ENCODE peak calls at places on chromosomes 1 and 21, in seven cellular contexts. One of them, this sample, is unnamed.
A peak's percentile ranks its signal among the peaks of the same experiment; 100 is the strongest.

GRCh38 chr1:176566004-176566975 is 103.3 kb downstream of the PAPPA2 start:
- DNase-seq in GM12878: no peak
- DNase-seq in GM23338: no peak
- DNase-seq in fibroblast of lung: peak; percentile 48
- DNase-seq in IMR-90: no peak
- DNase-seq in mammary epithelial cell: no peak
- DNase-seq in OCI-LY7: no peak
- DNase-seq in this sample: no peak

GRCh38 chr1:48617227-48617626 is 145.2 kb upstream of the SPATA6 start:
- DNase-seq in IMR-90: no peak
- DNase-seq in OCI-LY7: no peak
- DNase-seq in fibroblast of lung: peak; percentile 11
- DNase-seq in GM23338: no peak
- DNase-seq in mammary epithelial cell: peak; percentile 53
- DNase-seq in GM12878: no peak
- DNase-seq in this sample: no peak

GRCh38 chr1:214670098-214670497 is 67.1 kb downstream of the CENPF start:
- DNase-seq in fibroblast of lung: peak; percentile 79
- DNase-seq in GM23338: no peak
- DNase-seq in OCI-LY7: no peak
- DNase-seq in mammary epithelial cell: no peak
- DNase-seq in GM12878: no peak
- DNase-seq in IMR-90: peak; percentile 65
- DNase-seq in this sample: no peak

GRCh38 chr1:246769306-246769705 is 45.1 kb downstream of the SCCPDH start:
- DNase-seq in GM12878: no peak
- DNase-seq in GM23338: no peak
- DNase-seq in IMR-90: peak; percentile 97
- DNase-seq in fibroblast of lung: peak; percentile 99
- DNase-seq in mammary epithelial cell: peak; percentile 66
- DNase-seq in OCI-LY7: no peak
- DNase-seq in this sample: peak; percentile 72

GRCh38 chr1:150309758-150310495 is 11.4 kb upstream of the PRPF3 start:
- DNase-seq in GM23338: no peak
- DNase-seq in fibroblast of lung: peak; percentile 43
- DNase-seq in IMR-90: no peak
- DNase-seq in OCI-LY7: no peak
- DNase-seq in GM12878: no peak
- DNase-seq in mammary epithelial cell: no peak
- DNase-seq in this sample: no peak

GRCh38 chr21:32308696-32309095 is 10.0 kb downstream of the MRAP start:
- DNase-seq in OCI-LY7: no peak
- DNase-seq in fibroblast of lung: no peak
- DNase-seq in IMR-90: no peak
- DNase-seq in GM12878: no peak
- DNase-seq in mammary epithelial cell: no peak
- DNase-seq in GM23338: no peak
- DNase-seq in this sample: no peak

GRCh38 chr1:93662481-93663190 is 19.0 kb downstream of the BCAR3 start:
- DNase-seq in IMR-90: peak; percentile 38
- DNase-seq in GM23338: no peak
- DNase-seq in OCI-LY7: no peak
- DNase-seq in fibroblast of lung: no peak
- DNase-seq in GM12878: no peak
- DNase-seq in mammary epithelial cell: no peak
- DNase-seq in this sample: no peak

GRCh38 chr1:150995896-150996295 is 10.8 kb downstream of the MINDY1 start:
- DNase-seq in mammary epithelial cell: no peak
- DNase-seq in GM23338: peak; percentile 66
- DNase-seq in fibroblast of lung: peak; percentile 49
- DNase-seq in GM12878: no peak
- DNase-seq in OCI-LY7: no peak
- DNase-seq in IMR-90: no peak
- DNase-seq in this sample: no peak

GRCh38 chr1:52905376-52905698 is 16.2 kb downstream of the ECHDC2 start:
- DNase-seq in GM12878: no peak
- DNase-seq in mammary epithelial cell: no peak
- DNase-seq in fibroblast of lung: no peak
- DNase-seq in GM23338: no peak
- DNase-seq in IMR-90: no peak
- DNase-seq in OCI-LY7: no peak
- DNase-seq in this sample: no peak

GRCh38 chr1:52907068-52907811 is 14.3 kb downstream of the ECHDC2 start:
- DNase-seq in GM23338: no peak
- DNase-seq in OCI-LY7: no peak
- DNase-seq in GM12878: no peak
- DNase-seq in fibroblast of lung: no peak
- DNase-seq in IMR-90: peak; percentile 28
- DNase-seq in mammary epithelial cell: no peak
- DNase-seq in this sample: no peak

GRCh38 chr1:52906135-52906603 is 15.4 kb downstream of the ECHDC2 start:
- DNase-seq in GM12878: no peak
- DNase-seq in GM23338: no peak
- DNase-seq in IMR-90: no peak
- DNase-seq in mammary epithelial cell: no peak
- DNase-seq in fibroblast of lung: no peak
- DNase-seq in OCI-LY7: no peak
- DNase-seq in this sample: no peak

GRCh38 chr1:52907812-52908153 is 13.8 kb downstream of the ECHDC2 start:
- DNase-seq in GM12878: no peak
- DNase-seq in GM23338: no peak
- DNase-seq in IMR-90: no peak
- DNase-seq in OCI-LY7: no peak
- DNase-seq in mammary epithelial cell: no peak
- DNase-seq in fibroblast of lung: no peak
- DNase-seq in this sample: no peak

GRCh38 chr1:52904590-52905375 is 16.8 kb downstream of the ECHDC2 start:
- DNase-seq in GM12878: no peak
- DNase-seq in mammary epithelial cell: no peak
- DNase-seq in IMR-90: no peak
- DNase-seq in GM23338: peak; percentile 87
- DNase-seq in OCI-LY7: peak; percentile 58
- DNase-seq in fibroblast of lung: peak; percentile 24
- DNase-seq in this sample: peak; percentile 81
- TF ChIP-seq CTCF in GM12878: peak; percentile 55
- TF ChIP-seq CTCF in mammary epithelial cell: peak; percentile 48
- TF ChIP-seq CTCF in IMR-90: peak; percentile 35
- TF ChIP-seq CTCF in GM23338: peak; percentile 69
- TF ChIP-seq CTCF in OCI-LY7: peak; percentile 77
- TF ChIP-seq CTCF in fibroblast of lung: peak; percentile 42
- TF ChIP-seq CTCF in this sample: peak; percentile 39

GRCh38 chr21:44972301-44972814 is 32.5 kb downstream of the SLX9 start:
- DNase-seq in GM23338: peak; percentile 54
- DNase-seq in IMR-90: no peak
- DNase-seq in mammary epithelial cell: no peak
- DNase-seq in GM12878: no peak
- DNase-seq in OCI-LY7: no peak
- DNase-seq in fibroblast of lung: no peak
- DNase-seq in this sample: peak; percentile 46
- H4K20me1 ChIP-seq in GM23338: peaks cover 14% of the 10 kb centered on the region
- H4K20me1 ChIP-seq in IMR-90: peaks cover 3% of the 10 kb centered on the region
- H4K20me1 ChIP-seq in mammary epithelial cell: no peaks in the 10 kb centered on the region
- H4K20me1 ChIP-seq in GM12878: no peaks in the 10 kb centered on the region
- H4K20me1 ChIP-seq in OCI-LY7: no peaks in the 10 kb centered on the region
- H4K20me1 ChIP-seq in fibroblast of lung: no peaks in the 10 kb centered on the region
- H4K20me1 ChIP-seq in this sample: peaks cover 6% of the 10 kb centered on the region

GRCh38 chr1:172532700-172533510 is at the start of gene SUCO:
- DNase-seq in GM12878: peak; percentile 96
- DNase-seq in OCI-LY7: peak; percentile 98
- DNase-seq in mammary epithelial cell: peak; percentile 100
- DNase-seq in fibroblast of lung: peak; percentile 99
- DNase-seq in IMR-90: peak; percentile 99
- DNase-seq in GM23338: peak; percentile 98
- DNase-seq in this sample: peak; percentile 98
- TF ChIP-seq CTCF in GM12878: no peak
- TF ChIP-seq CTCF in OCI-LY7: no peak
- TF ChIP-seq CTCF in mammary epithelial cell: no peak
- TF ChIP-seq CTCF in fibroblast of lung: peak; percentile 20
- TF ChIP-seq CTCF in IMR-90: no peak
- TF ChIP-seq CTCF in GM23338: no peak
- TF ChIP-seq CTCF in this sample: no peak

GRCh38 chr1:204678721-204679455 is 6.7 kb downstream of the LRRN2 start:
- DNase-seq in IMR-90: no peak
- DNase-seq in OCI-LY7: no peak
- DNase-seq in mammary epithelial cell: no peak
- DNase-seq in fibroblast of lung: no peak
- DNase-seq in GM12878: no peak
- DNase-seq in GM23338: no peak
- DNase-seq in this sample: peak; percentile 89
- H4K20me1 ChIP-seq in IMR-90: no peaks in the 10 kb centered on the region
- H4K20me1 ChIP-seq in OCI-LY7: no peaks in the 10 kb centered on the region
- H4K20me1 ChIP-seq in mammary epithelial cell: no peaks in the 10 kb centered on the region
- H4K20me1 ChIP-seq in fibroblast of lung: no peaks in the 10 kb centered on the region
- H4K20me1 ChIP-seq in GM12878: no peaks in the 10 kb centered on the region
- H4K20me1 ChIP-seq in GM23338: no peaks in the 10 kb centered on the region
- H4K20me1 ChIP-seq in this sample: no peaks in the 10 kb centered on the region